ENCODE peak calls at places on chromosomes 12 and 14, in six cellular contexts. One of them, this sample, is unnamed.

GRCh38 chr14:93337143-93337753 is 4.4 kb upstream of the BTBD7 start:
- DNase-seq in endothelial cell of umbilical vein: no peak
- DNase-seq in GM12892: no peak
- DNase-seq in ovary: no peak
- DNase-seq in heart left ventricle: no peak
- DNase-seq in uterus: no peak
- DNase-seq in this sample: no peak

GRCh38 chr12:2682301-2683282 is 112.2 kb upstream of the FKBP4 start:
- DNase-seq in GM12892: no peak
- DNase-seq in ovary: no peak
- DNase-seq in heart left ventricle: no peak
- DNase-seq in uterus: peak
- DNase-seq in endothelial cell of umbilical vein: peak
- DNase-seq in this sample: peak

GRCh38 chr12:59005195-59005961 is 85.1 kb upstream of the LRIG3 start:
- DNase-seq in endothelial cell of umbilical vein: no peak
- DNase-seq in ovary: no peak
- DNase-seq in heart left ventricle: no peak
- DNase-seq in uterus: peak
- DNase-seq in GM12892: no peak
- DNase-seq in this sample: no peak

GRCh38 chr12:65327207-65328076 is 49.0 kb downstream of the MSRB3 start:
- DNase-seq in heart left ventricle: no peak
- DNase-seq in ovary: peak
- DNase-seq in uterus: peak
- DNase-seq in GM12892: no peak
- DNase-seq in endothelial cell of umbilical vein: peak
- DNase-seq in this sample: no peak

GRCh38 chr14:24965934-24966593 is 83.9 kb downstream of the STXBP6 start:
- DNase-seq in GM12892: no peak
- DNase-seq in uterus: no peak
- DNase-seq in endothelial cell of umbilical vein: peak
- DNase-seq in heart left ventricle: no peak
- DNase-seq in ovary: no peak
- DNase-seq in this sample: no peak

GRCh38 chr12:22459872-22460490 is 84.4 kb downstream of the C2CD5 start:
- DNase-seq in ovary: no peak
- DNase-seq in heart left ventricle: no peak
- DNase-seq in uterus: no peak
- DNase-seq in GM12892: no peak
- DNase-seq in endothelial cell of umbilical vein: peak
- DNase-seq in this sample: no peak

GRCh38 chr14:75515631-75515999 is 6.7 kb upstream of the BATF start:
- DNase-seq in uterus: no peak
- DNase-seq in GM12892: no peak
- DNase-seq in endothelial cell of umbilical vein: no peak
- DNase-seq in ovary: no peak
- DNase-seq in heart left ventricle: no peak
- DNase-seq in this sample: no peak

GRCh38 chr12:114529956-114530355 is 124.0 kb upstream of the TBX5 start:
- DNase-seq in ovary: no peak
- DNase-seq in heart left ventricle: no peak
- DNase-seq in GM12892: no peak
- DNase-seq in endothelial cell of umbilical vein: no peak
- DNase-seq in uterus: no peak
- DNase-seq in this sample: no peak

GRCh38 chr12:122749569-122750332 is 2.9 kb upstream of the DENR start:
- DNase-seq in GM12892: no peak
- DNase-seq in heart left ventricle: no peak
- DNase-seq in ovary: no peak
- DNase-seq in uterus: no peak
- DNase-seq in endothelial cell of umbilical vein: no peak
- DNase-seq in this sample: peak

GRCh38 chr14:52522033-52522432 is 30.3 kb downstream of the TXNDC16 start:
- DNase-seq in ovary: no peak
- DNase-seq in GM12892: no peak
- DNase-seq in uterus: no peak
- DNase-seq in endothelial cell of umbilical vein: no peak
- DNase-seq in heart left ventricle: no peak
- DNase-seq in this sample: no peak

GRCh38 chr14:85093631-85094330 is 436.2 kb upstream of the FLRT2 start:
- DNase-seq in GM12892: no peak
- DNase-seq in ovary: no peak
- DNase-seq in heart left ventricle: no peak
- DNase-seq in uterus: no peak
- DNase-seq in endothelial cell of umbilical vein: no peak
- DNase-seq in this sample: no peak

GRCh38 chr12:25529738-25530137 is 23.3 kb downstream of the LMNTD1 start:
- DNase-seq in heart left ventricle: no peak
- DNase-seq in uterus: no peak
- DNase-seq in GM12892: no peak
- DNase-seq in ovary: no peak
- DNase-seq in endothelial cell of umbilical vein: peak
- DNase-seq in this sample: no peak

GRCh38 chr12:20549115-20549719 is 145.9 kb upstream of the SLCO1C1 start:
- DNase-seq in endothelial cell of umbilical vein: peak
- DNase-seq in GM12892: no peak
- DNase-seq in uterus: no peak
- DNase-seq in ovary: peak
- DNase-seq in heart left ventricle: no peak
- DNase-seq in this sample: no peak

GRCh38 chr12:12553208-12553785 is 9.4 kb downstream of the DUSP16 start:
- DNase-seq in heart left ventricle: no peak
- DNase-seq in GM12892: no peak
- DNase-seq in endothelial cell of umbilical vein: no peak
- DNase-seq in ovary: no peak
- DNase-seq in uterus: no peak
- DNase-seq in this sample: no peak

GRCh38 chr14:60965402-60965801 is 15.5 kb downstream of the TRMT5 start:
- DNase-seq in ovary: no peak
- DNase-seq in endothelial cell of umbilical vein: peak
- DNase-seq in heart left ventricle: no peak
- DNase-seq in GM12892: no peak
- DNase-seq in uterus: no peak
- DNase-seq in this sample: no peak

GRCh38 chr12:63928305-63928704 is 83.8 kb downstream of the SRGAP1 start:
- DNase-seq in uterus: no peak
- DNase-seq in GM12892: no peak
- DNase-seq in heart left ventricle: no peak
- DNase-seq in endothelial cell of umbilical vein: no peak
- DNase-seq in ovary: no peak
- DNase-seq in this sample: no peak

GRCh38 chr12:68632486-68632885 is 21.8 kb downstream of the RAP1B start:
- DNase-seq in GM12892: no peak
- DNase-seq in uterus: no peak
- DNase-seq in heart left ventricle: no peak
- DNase-seq in ovary: no peak
- DNase-seq in endothelial cell of umbilical vein: no peak
- DNase-seq in this sample: no peak

GRCh38 chr14:75877292-75877691 is 104.5 kb downstream of the TGFB3 start:
- DNase-seq in GM12892: no peak
- DNase-seq in heart left ventricle: no peak
- DNase-seq in uterus: no peak
- DNase-seq in endothelial cell of umbilical vein: no peak
- DNase-seq in ovary: no peak
- DNase-seq in this sample: no peak

GRCh38 chr12:121712462-121713256 is at the start of gene TMEM120B:
- DNase-seq in heart left ventricle: peak
- DNase-seq in uterus: peak
- DNase-seq in ovary: peak
- DNase-seq in endothelial cell of umbilical vein: peak
- DNase-seq in GM12892: peak
- DNase-seq in this sample: peak

GRCh38 chr12:88922816-88923215 is 342.5 kb upstream of the KITLG start:
- DNase-seq in endothelial cell of umbilical vein: no peak
- DNase-seq in ovary: no peak
- DNase-seq in heart left ventricle: no peak
- DNase-seq in uterus: no peak
- DNase-seq in GM12892: no peak
- DNase-seq in this sample: no peak

GRCh38 chr12:30779178-30779577 is 24.4 kb upstream of the CAPRIN2 start:
- DNase-seq in uterus: no peak
- DNase-seq in endothelial cell of umbilical vein: no peak
- DNase-seq in heart left ventricle: no peak
- DNase-seq in GM12892: no peak
- DNase-seq in ovary: no peak
- DNase-seq in this sample: no peak
- TF ChIP-seq POLR2A in uterus: no peak
- TF ChIP-seq POLR2A in endothelial cell of umbilical vein: no peak
- TF ChIP-seq POLR2A in heart left ventricle: no peak
- TF ChIP-seq POLR2A in GM12892: no peak
- TF ChIP-seq POLR2A in ovary: no peak
- TF ChIP-seq POLR2A in this sample: no peak

DNA sequence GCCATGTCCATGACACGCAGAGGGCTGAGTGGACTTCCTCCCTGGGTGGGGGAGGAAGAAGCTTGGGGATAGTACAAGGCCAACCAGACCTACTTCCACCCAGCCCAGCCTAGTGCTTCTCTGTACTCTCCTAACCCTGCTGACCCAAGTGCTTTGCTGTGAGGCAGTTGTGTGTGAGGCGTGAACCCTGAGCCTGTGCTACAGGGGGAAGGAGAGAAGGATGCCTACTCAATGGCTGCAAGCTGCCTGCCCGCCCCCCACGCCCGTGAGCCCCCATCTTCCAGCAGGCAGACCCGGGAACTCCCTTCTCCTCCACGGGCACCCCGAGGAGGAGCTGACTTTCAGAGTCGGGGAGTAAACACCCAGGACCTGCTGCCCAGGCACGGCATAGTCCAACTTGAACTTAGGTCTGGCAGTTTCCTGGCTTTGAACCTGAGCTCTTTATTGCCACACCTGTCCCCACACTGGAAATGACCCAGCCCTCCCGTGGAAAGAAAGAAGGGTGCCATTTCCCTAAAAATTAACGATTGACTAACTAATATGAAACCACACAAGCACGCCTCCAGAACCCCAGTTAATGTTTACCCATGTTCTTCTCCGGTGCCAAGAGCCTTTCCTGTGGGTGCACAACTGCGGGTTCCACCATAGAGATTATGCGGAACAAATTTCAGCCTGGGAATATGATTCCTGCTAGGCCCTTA is 10.8 kb downstream of the ALDH2 start:
- DNase-seq in heart left ventricle: no peak
- DNase-seq in ovary: no peak
- DNase-seq in uterus: no peak
- DNase-seq in GM12892: no peak
- DNase-seq in endothelial cell of umbilical vein: no peak
- DNase-seq in this sample: no peak
- TF ChIP-seq POLR2A in heart left ventricle: no peak
- TF ChIP-seq POLR2A in ovary: no peak
- TF ChIP-seq POLR2A in uterus: no peak
- TF ChIP-seq POLR2A in GM12892: no peak
- TF ChIP-seq POLR2A in endothelial cell of umbilical vein: no peak
- TF ChIP-seq POLR2A in this sample: no peak

DNA sequence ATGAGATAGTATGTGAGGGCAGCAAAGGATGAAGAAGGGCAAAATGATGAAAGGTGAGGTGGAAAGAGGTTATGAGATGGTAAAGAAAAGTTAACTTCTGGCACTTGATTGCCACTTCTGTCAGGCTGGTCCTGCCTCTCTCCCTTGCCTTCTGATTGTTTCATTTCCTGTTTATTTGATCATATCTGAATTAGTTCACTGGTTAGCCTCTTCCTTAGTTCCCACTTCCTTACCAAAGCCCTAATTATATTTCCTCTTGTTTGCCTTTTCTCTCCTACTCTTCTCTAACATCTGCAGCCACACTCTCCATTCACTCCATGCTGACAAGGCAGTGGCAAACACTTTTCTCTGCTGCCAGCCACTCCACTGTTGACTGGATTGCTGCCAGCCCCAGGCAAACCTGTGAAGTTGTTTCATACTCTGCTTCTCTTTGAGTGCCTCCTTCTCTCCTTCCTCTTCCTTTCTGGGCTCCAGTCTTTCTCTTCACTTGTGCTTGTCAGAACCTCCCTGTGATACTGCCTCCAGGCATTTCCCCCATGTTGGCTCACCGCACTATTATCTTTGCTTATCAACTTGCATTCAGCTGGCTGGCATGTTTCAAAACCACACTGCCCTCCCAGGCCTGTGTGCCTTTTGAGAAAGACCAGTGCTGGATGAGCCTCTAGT is 8.1 kb downstream of the PNP start:
- DNase-seq in ovary: no peak
- DNase-seq in endothelial cell of umbilical vein: peak
- DNase-seq in heart left ventricle: no peak
- DNase-seq in uterus: no peak
- DNase-seq in GM12892: no peak
- DNase-seq in this sample: no peak
- TF ChIP-seq POLR2A in ovary: no peak
- TF ChIP-seq POLR2A in endothelial cell of umbilical vein: peak
- TF ChIP-seq POLR2A in heart left ventricle: no peak
- TF ChIP-seq POLR2A in uterus: no peak
- TF ChIP-seq POLR2A in GM12892: no peak
- TF ChIP-seq POLR2A in this sample: no peak

GRCh38 chr12:49965836-49966235 is 4.2 kb downstream of the AQP5 start:
- DNase-seq in endothelial cell of umbilical vein: no peak
- DNase-seq in ovary: no peak
- DNase-seq in heart left ventricle: no peak
- DNase-seq in GM12892: no peak
- DNase-seq in uterus: no peak
- DNase-seq in this sample: no peak

GRCh38 chr12:49967777-49968250 is 4.9 kb upstream of the AQP6 start:
- DNase-seq in uterus: no peak
- DNase-seq in GM12892: no peak
- DNase-seq in ovary: no peak
- DNase-seq in heart left ventricle: no peak
- DNase-seq in endothelial cell of umbilical vein: no peak
- DNase-seq in this sample: no peak

GRCh38 chr12:49968431-49968830 is 4.3 kb upstream of the AQP6 start:
- DNase-seq in GM12892: no peak
- DNase-seq in ovary: no peak
- DNase-seq in uterus: no peak
- DNase-seq in heart left ventricle: no peak
- DNase-seq in endothelial cell of umbilical vein: no peak
- DNase-seq in this sample: no peak

GRCh38 chr12:49966511-49967041 is 4.9 kb downstream of the AQP5 start:
- DNase-seq in heart left ventricle: no peak
- DNase-seq in uterus: no peak
- DNase-seq in GM12892: no peak
- DNase-seq in endothelial cell of umbilical vein: no peak
- DNase-seq in ovary: no peak
- DNase-seq in this sample: no peak

DNA sequence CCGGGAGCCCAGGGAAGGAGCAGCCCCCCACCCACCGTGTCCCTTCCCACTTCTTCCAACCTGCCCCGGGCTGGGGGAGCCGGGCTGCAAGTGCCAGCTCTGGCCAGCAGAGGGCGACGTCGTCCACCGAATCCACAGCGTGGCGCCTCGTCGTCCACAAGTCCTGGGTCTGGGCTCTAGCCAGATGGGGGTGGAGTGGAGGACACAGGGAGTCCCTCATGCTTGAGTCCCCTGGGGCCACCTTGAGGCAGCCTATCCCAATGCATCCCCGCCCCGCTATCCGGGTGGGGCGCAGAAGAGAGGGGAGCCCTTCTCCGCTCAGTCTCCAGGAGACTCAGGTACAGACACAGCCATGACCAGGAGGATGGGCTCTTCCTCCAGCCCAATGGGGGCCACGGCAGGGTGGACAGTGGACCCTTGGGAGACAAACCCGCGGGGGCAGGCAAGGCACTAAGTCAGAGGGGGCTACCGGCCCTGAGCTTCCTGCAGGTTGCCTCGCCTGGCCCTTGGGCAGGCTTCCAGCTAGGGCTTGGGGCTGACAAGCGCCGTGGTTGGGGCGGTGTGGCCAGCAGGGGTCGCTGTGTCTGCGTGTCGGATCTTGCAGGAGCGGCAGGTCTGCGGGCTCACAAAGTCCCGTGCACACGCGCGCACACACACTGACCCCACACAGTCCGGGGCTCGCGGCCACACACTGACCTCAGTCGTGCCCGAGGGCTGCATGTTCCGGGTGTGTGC is 5.5 kb downstream of the AQP5 start:
- DNase-seq in endothelial cell of umbilical vein: peak
- DNase-seq in ovary: peak
- DNase-seq in uterus: peak
- DNase-seq in GM12892: peak
- DNase-seq in heart left ventricle: peak
- DNase-seq in this sample: peak
- TF ChIP-seq POLR2A in endothelial cell of umbilical vein: no peak
- TF ChIP-seq POLR2A in ovary: no peak
- TF ChIP-seq POLR2A in uterus: no peak
- TF ChIP-seq POLR2A in GM12892: no peak
- TF ChIP-seq POLR2A in heart left ventricle: no peak
- TF ChIP-seq POLR2A in this sample: no peak